ENCODE peak calls at places on chromosomes 11 and 22, in five cellular contexts. Q is H9, O is mesenchymal stem cell, W is trophoblast cell, R is H1. H is an unnamed sample.

GRCh38 chr11:45252134-45252856 is 33.8 kb downstream of the SYT13 start:
- DNase-seq in O (peak; percentile 54), Q (peak; percentile 92), R (peak; percentile 54), W (peak; percentile 53), H (peak; percentile 59)

GRCh38 chr11:125173556-125173955 is 9.0 kb downstream of the PKNOX2 start:
- DNase-seq in Q (no peak), W (no peak), O (no peak), R (no peak), H (no peak)

GRCh38 chr11:2306971-2307732 is 5.3 kb downstream of the TSPAN32 start:
- DNase-seq in R (no peak), W (no peak), Q (peak; percentile 25), O (peak; percentile 22), H (no peak)

GRCh38 chr11:100821198-100821597 is 134.1 kb downstream of the ARHGAP42 start:
- DNase-seq in O (no peak), W (no peak), R (no peak), Q (no peak), H (peak; percentile 30)

GRCh38 chr11:95254139-95254704 is 23.2 kb upstream of the SESN3 start:
- DNase-seq in W (peak; percentile 73), R (no peak), Q (peak; percentile 81), O (peak; percentile 95), H (peak; percentile 63)

GRCh38 chr11:48063424-48063978 is 83.1 kb downstream of the PTPRJ start:
- DNase-seq in Q (no peak), R (no peak), O (peak; percentile 92), W (peak; percentile 80), H (no peak)

GRCh38 chr11:69744435-69744834 is 30.7 kb downstream of the FGF4 start:
- DNase-seq in R (peak; percentile 49), O (peak; percentile 91), Q (peak; percentile 64), W (peak; percentile 95), H (no peak)

GRCh38 chr11:47251751-47252150 is 3.1 kb upstream of the ACP2 start:
- DNase-seq in O (no peak), Q (no peak), W (no peak), R (no peak), H (no peak)

GRCh38 chr11:47641585-47642098 is 717 bp downstream of the MTCH2 start:
- DNase-seq in R (no peak), W (no peak), O (no peak), Q (no peak), H (no peak)

GRCh38 chr22:24410110-24410856 is 17.1 kb upstream of the ADORA2A start:
- DNase-seq in Q (no peak), W (no peak), R (no peak), O (peak; percentile 67), H (no peak)

GRCh38 chr11:1100417-1101245 is 26.0 kb downstream of the MUC2 start:
- DNase-seq in Q (no peak), O (no peak), R (no peak), W (no peak), H (no peak)

GRCh38 chr11:114291847-114292680 is 4.1 kb upstream of the NNMT start:
- DNase-seq in W (peak; percentile 42), Q (no peak), O (peak; percentile 86), R (no peak), H (no peak)

GRCh38 chr22:49582171-49582570 is 245.5 kb downstream of the BRD1 start:
- DNase-seq in R (no peak), O (no peak), Q (no peak), W (no peak), H (no peak)

GRCh38 chr22:32622004-32622761 is 147.6 kb downstream of the FBXO7 start:
- DNase-seq in Q (peak; percentile 75), R (peak; percentile 21), W (no peak), O (peak; percentile 86), H (peak; percentile 83)

GRCh38 chr11:20754957-20755356 is 85.6 kb downstream of the NELL1 start:
- DNase-seq in R (peak; percentile 34), W (no peak), O (no peak), Q (peak; percentile 72), H (no peak)

GRCh38 chr22:45833613-45834012 is 143.3 kb downstream of the WNT7B start:
- DNase-seq in W (no peak), R (no peak), O (no peak), Q (no peak), H (no peak)

GRCh38 chr11:12042215-12042676 is 33.8 kb upstream of the DKK3 start:
- DNase-seq in Q (no peak), O (peak; percentile 98), W (peak; percentile 79), R (no peak), H (no peak)

GRCh38 chr11:2796508-2797180 is 88.9 kb downstream of the CDKN1C start:
- DNase-seq in O (no peak), R (no peak), W (no peak), Q (peak; percentile 20), H (no peak)

GRCh38 chr11:108664730-108665525 is at the start of gene DDX10:
- DNase-seq in R (peak; percentile 94), O (peak; percentile 98), W (peak; percentile 96), Q (peak; percentile 97), H (peak; percentile 98)

GRCh38 chr11:63884191-63884590 is 32.8 kb downstream of the RCOR2 start:
- DNase-seq in W (no peak), O (no peak), Q (no peak), R (no peak), H (no peak)

GRCh38 chr11:65574963-65575567 is 788 bp upstream of the EHBP1L1 start:
- DNase-seq in Q (no peak), W (no peak), O (peak; percentile 70), R (no peak), H (no peak)

GRCh38 chr11:126169291-126169690 is 42.2 kb downstream of the RPUSD4 start:
- DNase-seq in R (no peak), Q (no peak), O (no peak), W (no peak), H (no peak)

GRCh38 chr11:26480041-26480440 is 92.0 kb downstream of the MUC15 start:
- DNase-seq in O (no peak), R (no peak), Q (no peak), W (no peak), H (no peak)
- H2AK5ac ChIP-seq in O (no peak overlapping the region), R (no peak overlapping the region), Q (no peak overlapping the region), W (no peak overlapping the region), H (no peak overlapping the region)

GRCh38 chr11:15111215-15111614 is 3.5 kb upstream of the INSC start:
- DNase-seq in O (no peak), R (no peak), W (no peak), Q (no peak), H (no peak)

GRCh38 chr11:15109602-15110001 is 5.1 kb upstream of the INSC start:
- DNase-seq in Q (no peak), O (no peak), W (no peak), R (no peak), H (no peak)

GRCh38 chr11:15107730-15108515 is 6.8 kb upstream of the INSC start:
- DNase-seq in R (no peak), Q (no peak), O (peak; percentile 74), W (no peak), H (no peak)

GRCh38 chr11:15106201-15106965 is 8.3 kb upstream of the INSC start:
- DNase-seq in Q (no peak), O (peak; percentile 92), R (no peak), W (no peak), H (no peak)

GRCh38 chr11:15108592-15109130 is 6.1 kb upstream of the INSC start:
- DNase-seq in R (no peak), W (no peak), Q (no peak), O (no peak), H (no peak)
- H4K91ac ChIP-seq in R (no peak overlapping the region), W (no peak overlapping the region), Q (no peak overlapping the region), O (no peak overlapping the region), H (no peak overlapping the region)

DNA sequence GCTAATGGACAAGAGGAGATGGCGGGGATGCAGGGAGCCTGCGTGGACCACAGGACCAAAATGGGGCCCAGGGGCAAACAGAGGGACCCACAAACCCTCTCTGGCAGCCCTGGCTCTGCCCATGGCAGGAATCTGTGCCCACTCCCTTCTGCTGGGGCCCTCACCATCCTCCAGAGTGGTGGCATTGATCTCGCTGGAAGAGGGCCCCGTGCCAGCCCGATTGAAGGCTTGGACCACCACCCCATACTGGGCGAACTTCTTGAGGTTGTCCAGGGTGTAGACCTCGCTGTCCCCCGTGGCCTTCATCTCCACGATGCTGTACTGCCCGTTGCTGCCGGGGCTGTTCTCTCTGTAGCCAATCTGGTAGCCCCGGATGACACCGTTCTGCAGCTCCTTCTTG is 137.1 kb downstream of the CEP164 start:
- DNase-seq in Q (no peak), O (no peak), W (no peak), R (no peak), H (no peak)
- H2BK12ac ChIP-seq in Q (no peak overlapping the region), O (no peak overlapping the region), W (no peak overlapping the region), R (no peak overlapping the region), H (no peak overlapping the region)

GRCh38 chr11:79087238-79087956 is 353.4 kb downstream of the TENM4 start:
- DNase-seq in Q (no peak), W (no peak), O (peak; percentile 60), R (peak; percentile 29), H (peak; percentile 40)
- H2AK5ac ChIP-seq in Q (no peak overlapping the region), W (peak overlapping the region; percentile 95), O (peak overlapping the region; percentile 6), R (peak overlapping the region; percentile 14), H (no peak overlapping the region)

H was measured in neuronal stem cell.